ENCODE peak calls at places on chromosomes 2 and 18, in five cellular contexts. R is Peyer's patch; N is HTR-8/SVneo; S is activated T-helper 1 cell treated with Interleukin-2 at 50 U/mL for 16 hours; U is activated CD8-positive, alpha-beta memory T cell treated with anti-CD3 and anti-CD28 coated beads for 4 hours. Q is an unnamed sample.

GRCh38 chr2:224650815-224651439 is 65.2 kb downstream of the CCDC195 start:
- DNase-seq in U (no peak), R (no peak), S (no peak), N (peak), Q (no peak)

GRCh38 chr2:184187421-184187971 is 410.8 kb upstream of the ZNF804A start:
- DNase-seq in S (no peak), R (no peak), U (no peak), N (no peak), Q (no peak)

GRCh38 chr18:907171-907879 is 2.7 kb downstream of the ADCYAP1 start:
- DNase-seq in S (no peak), U (no peak), R (peak), N (no peak), Q (no peak)

GRCh38 chr2:179129574-179130238 is 79.8 kb upstream of the CCDC141 start:
- DNase-seq in S (no peak), N (peak), U (no peak), R (no peak), Q (no peak)

GRCh38 chr2:39488450-39488849 is 51.4 kb upstream of the MAP4K3 start:
- DNase-seq in N (no peak), R (no peak), U (no peak), S (no peak), Q (no peak)

GRCh38 chr2:167749641-167750040 is 497.8 kb downstream of the STK39 start:
- DNase-seq in S (no peak), N (no peak), R (no peak), U (no peak), Q (no peak)

GRCh38 chr2:118614856-118615255 is 232.6 kb downstream of the EN1 start:
- DNase-seq in S (no peak), R (no peak), N (no peak), U (no peak), Q (no peak)

GRCh38 chr2:66574701-66575624 is 140.0 kb downstream of the MEIS1 start:
- DNase-seq in U (no peak), N (peak), R (no peak), S (no peak), Q (no peak)

GRCh38 chr18:67133669-67134068 is 382.9 kb downstream of the DSEL start:
- DNase-seq in U (no peak), S (no peak), R (no peak), N (no peak), Q (no peak)

GRCh38 chr18:58514773-58515172 is 114.1 kb downstream of the ALPK2 start:
- DNase-seq in U (no peak), N (no peak), S (no peak), R (no peak), Q (no peak)

GRCh38 chr2:214005337-214005736 is 405.5 kb upstream of the VWC2L start:
- DNase-seq in S (no peak), R (no peak), N (no peak), U (no peak), Q (no peak)